ENCODE peak calls at places on chromosomes 2 and 18, in five cellular contexts. A, B, T, C and M are unnamed samples.

GRCh38 chr18:44898536-44898935 is 217.8 kb downstream of the SETBP1 start:
- DNase-seq in C (no peak), T (no peak), B (no peak), A (no peak), M (no peak)

GRCh38 chr2:224252601-224253000 is 149.3 kb downstream of the FAM124B start:
- DNase-seq in T (no peak), C (no peak), A (peak; percentile 88), B (peak; percentile 7), M (no peak)

GRCh38 chr2:54149623-54150501 is 34.4 kb downstream of the ACYP2 start:
- DNase-seq in C (no peak), A (peak; percentile 43), B (no peak), T (peak; percentile 24), M (no peak)

GRCh38 chr18:45838302-45839070 is 13.0 kb downstream of the SIGLEC15 start:
- DNase-seq in A (peak; percentile 58), B (peak; percentile 70), T (no peak), C (no peak), M (no peak)

GRCh38 chr18:68035709-68036522 is 519.4 kb upstream of the DSEL start:
- DNase-seq in C (no peak), T (no peak), B (no peak), A (peak; percentile 9), M (no peak)

GRCh38 chr2:99984781-99985525 is 157.4 kb downstream of the AFF3 start:
- DNase-seq in B (peak; percentile 65), T (no peak), C (no peak), A (peak; percentile 73), M (no peak)

GRCh38 chr18:43935051-43935412 is 657.7 kb upstream of the SYT4 start:
- DNase-seq in T (no peak), C (no peak), B (no peak), A (peak; percentile 53), M (peak; percentile 56)

GRCh38 chr2:185695711-185696110 is 42.9 kb upstream of the FSIP2 start:
- DNase-seq in T (no peak), B (no peak), A (no peak), C (no peak), M (no peak)

GRCh38 chr2:51510298-51510697 is 478.4 kb upstream of the NRXN1 start:
- DNase-seq in T (no peak), A (no peak), C (no peak), B (no peak), M (no peak)

GRCh38 chr2:110866036-110866435 is 133.7 kb downstream of the ACOXL start:
- DNase-seq in T (no peak), A (no peak), C (no peak), B (no peak), M (no peak)

GRCh38 chr2:145740302-145740701 is 1220.4 kb upstream of the ZEB2 start:
- DNase-seq in B (no peak), T (peak; percentile 60), A (peak; percentile 44), C (no peak), M (no peak)

GRCh38 chr2:9179572-9180201 is 26.9 kb upstream of the ASAP2 start:
- DNase-seq in C (peak; percentile 92), B (no peak), A (peak; percentile 99), T (peak; percentile 97), M (peak; percentile 49)

GRCh38 chr2:128309341-128310093 is 9.2 kb downstream of the HS6ST1 start:
- DNase-seq in B (peak; percentile 77), A (no peak), T (no peak), C (no peak), M (peak; percentile 80)

GRCh38 chr2:41414486-41415230 is 633.2 kb upstream of the PKDCC start:
- DNase-seq in C (no peak), A (peak; percentile 35), B (peak; percentile 27), T (peak; percentile 81), M (peak; percentile 48)

GRCh38 chr2:75503048-75503607 is 57.6 kb downstream of the EVA1A start:
- DNase-seq in T (peak; percentile 72), B (no peak), C (no peak), A (peak; percentile 85), M (no peak)

GRCh38 chr2:106269591-106270291 is 75.6 kb upstream of the UXS1 start:
- DNase-seq in C (no peak), B (peak; percentile 67), T (peak; percentile 73), A (peak; percentile 23), M (no peak)

GRCh38 chr2:62461707-62462106 is 44.3 kb downstream of the TMEM17 start:
- DNase-seq in A (peak; percentile 91), T (peak; percentile 65), C (no peak), B (no peak), M (peak; percentile 28)

GRCh38 chr2:118224144-118224887 is 136.0 kb downstream of the INSIG2 start:
- DNase-seq in T (no peak), A (peak; percentile 74), C (no peak), B (peak; percentile 50), M (peak; percentile 21)

GRCh38 chr2:64634338-64635267 is 19.1 kb downstream of the SERTAD2 start:
- DNase-seq in C (no peak), B (no peak), A (peak; percentile 67), T (no peak), M (no peak)

GRCh38 chr2:60882971-60883753 is 1.8 kb downstream of the REL start:
- DNase-seq in B (peak; percentile 12), A (peak; percentile 39), T (peak; percentile 16), C (no peak), M (peak; percentile 11)

GRCh38 chr18:13611058-13611615 is 115.2 kb downstream of the FAM210A start:
- DNase-seq in B (peak; percentile 52), T (no peak), C (no peak), A (peak; percentile 66), M (peak; percentile 24)

GRCh38 chr2:65199891-65200290 is 27.7 kb upstream of the ACTR2 start:
- DNase-seq in C (no peak), A (peak; percentile 46), B (no peak), T (no peak), M (no peak)

GRCh38 chr18:61643884-61644647 is 248.7 kb downstream of the RNF152 start:
- DNase-seq in A (no peak), C (no peak), T (no peak), B (no peak), M (no peak)

GRCh38 chr2:189613077-189613636 is 32.6 kb upstream of the SLC40A1 start:
- DNase-seq in B (no peak), T (no peak), C (peak; percentile 33), A (peak; percentile 33), M (peak; percentile 75)

GRCh38 chr2:219856602-219857001 is 229.2 kb downstream of the SLC4A3 start:
- DNase-seq in C (no peak), A (no peak), T (no peak), B (no peak), M (no peak)

GRCh38 chr2:24771905-24772586 is 21.1 kb downstream of the PTRHD1 start:
- DNase-seq in T (no peak), A (no peak), C (no peak), B (no peak), M (no peak)

GRCh38 chr2:45220227-45220626 is 211.0 kb upstream of the SIX2 start:
- DNase-seq in C (no peak), B (peak; percentile 81), A (no peak), T (no peak), M (no peak)

GRCh38 chr2:158629116-158629515 is 166.0 kb upstream of the DAPL1 start:
- DNase-seq in A (no peak), B (no peak), C (no peak), T (no peak), M (no peak)

GRCh38 chr2:158619496-158619895 is 162.7 kb downstream of the PKP4 start:
- DNase-seq in T (peak; percentile 75), B (no peak), A (peak; percentile 56), C (peak; percentile 15), M (peak; percentile 14)

GRCh38 chr2:158620656-158621055 is 163.9 kb downstream of the PKP4 start:
- DNase-seq in B (no peak), A (no peak), T (no peak), C (no peak), M (no peak)

GRCh38 chr2:158624071-158624470 is 167.3 kb downstream of the PKP4 start:
- DNase-seq in A (no peak), B (no peak), C (no peak), T (no peak), M (no peak)

DNA sequence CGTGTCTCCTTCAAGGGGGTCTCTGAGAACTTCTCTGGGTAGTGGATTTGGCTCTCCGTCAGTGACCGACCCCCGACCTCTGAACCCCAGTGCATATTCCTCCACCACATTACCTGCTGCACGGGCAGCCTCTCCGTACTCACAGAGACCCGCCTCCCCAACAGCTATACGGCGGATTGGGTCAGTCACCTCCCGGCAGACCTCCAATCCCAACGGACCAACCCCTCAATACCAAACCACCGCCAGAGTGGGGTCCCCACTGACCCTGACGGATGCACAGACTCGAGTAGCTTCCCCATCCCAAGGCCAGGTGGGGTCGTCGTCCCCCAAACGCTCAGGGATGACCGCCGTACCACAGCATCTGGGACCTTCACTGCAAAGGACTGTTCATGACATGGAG is 168.2 kb downstream of the PKP4 start:
- DNase-seq in C (no peak), T (no peak), A (no peak), B (no peak), M (no peak)
- H3K36me3 ChIP-seq in C (peaks cover 9% of the 10 kb centered on the region), T (peaks cover 8% of the 10 kb centered on the region), A (peaks cover 27% of the 10 kb centered on the region), B (peaks cover 30% of the 10 kb centered on the region), M (no peaks in the 10 kb centered on the region)

GRCh38 chr2:183063083-183063482 is 15.5 kb upstream of the DUSP19 start:
- DNase-seq in B (no peak), A (peak; percentile 92), T (peak; percentile 22), C (no peak), M (no peak)
- H3K4me2 ChIP-seq in B (no peak overlapping the region), A (no peak overlapping the region), T (no peak overlapping the region), C (no peak overlapping the region), M (no peak overlapping the region)

DNA sequence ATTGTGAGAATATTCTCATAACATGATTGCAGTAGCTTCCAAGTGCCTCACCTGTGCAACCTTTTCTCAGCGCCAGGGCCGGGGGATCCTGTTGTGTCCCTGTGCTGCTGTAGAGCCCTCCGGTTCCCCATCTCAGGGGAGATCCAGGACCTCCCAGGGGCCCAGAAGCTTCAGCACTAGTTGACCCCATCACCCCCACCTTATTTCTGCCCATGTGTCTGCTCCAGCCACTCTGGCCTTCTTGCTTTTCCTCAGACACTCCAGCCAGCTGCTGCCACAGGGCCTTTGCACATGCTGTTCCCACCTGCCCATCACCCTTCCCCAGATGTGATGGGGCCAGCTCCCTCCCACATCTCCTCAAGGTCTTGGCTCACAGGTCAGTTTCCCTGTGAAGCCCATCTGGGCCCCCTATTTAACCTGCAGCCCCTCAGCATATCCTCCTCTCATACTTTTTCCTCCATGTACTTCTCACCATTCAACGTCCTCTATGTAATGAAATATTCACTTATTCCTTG is 226.5 kb downstream of the SEPTIN10 start:
- DNase-seq in T (no peak), C (no peak), A (no peak), B (no peak), M (no peak)
- H3K4me1 ChIP-seq in T (peaks cover 8% of the 10 kb centered on the region), C (peaks cover 9% of the 10 kb centered on the region), A (peaks cover 8% of the 10 kb centered on the region), B (peaks cover 13% of the 10 kb centered on the region), M (no peaks in the 10 kb centered on the region)

GRCh38 chr18:2606335-2606734 is 35.0 kb downstream of the NDC80 start:
- DNase-seq in B (no peak), A (no peak), C (no peak), T (no peak), M (no peak)
- H3K36me3 ChIP-seq in B (peaks cover 34% of the 10 kb centered on the region), A (peaks cover 3% of the 10 kb centered on the region), C (no peaks in the 10 kb centered on the region), T (peaks cover 47% of the 10 kb centered on the region), M (no peaks in the 10 kb centered on the region)